ENCODE peak calls at places on chromosomes 2 and 18, in five cellular contexts. E, P, W, N and T are unnamed samples.

GRCh38 chr2:212494413-212495020 is 44.1 kb downstream of the ERBB4 start:
- DNase-seq in E (no peak), P (no peak), W (no peak), N (no peak), T (no peak)

GRCh38 chr2:97712693-97713295 is 582 bp upstream of the ZAP70 start:
- DNase-seq in E (peak), P (no peak), W (no peak), N (no peak), T (no peak)

GRCh38 chr2:26846334-26846863 is 1.5 kb upstream of the DPYSL5 start:
- DNase-seq in E (peak), P (peak), W (peak), N (peak), T (no peak)

GRCh38 chr18:63553117-63553516 is 10.9 kb downstream of the SERPINB12 start:
- DNase-seq in E (no peak), P (peak), W (no peak), N (no peak), T (no peak)

GRCh38 chr18:3689986-3690681 is 240.2 kb downstream of the TGIF1 start:
- DNase-seq in E (no peak), P (no peak), W (no peak), N (no peak), T (no peak)

GRCh38 chr2:186486651-186487647 is 889 bp downstream of the ZC3H15 start:
- DNase-seq in E (no peak), P (peak), W (no peak), N (peak), T (no peak)

GRCh38 chr2:65991864-65992554 is 442.9 kb upstream of the MEIS1 start:
- DNase-seq in E (no peak), P (no peak), W (no peak), N (peak), T (no peak)

GRCh38 chr2:234606906-234607305 is 110.0 kb upstream of the ARL4C start:
- DNase-seq in E (no peak), P (no peak), W (no peak), N (no peak), T (no peak)

GRCh38 chr2:47063159-47063930 is 91.8 kb downstream of the STPG4 start:
- DNase-seq in E (no peak), P (no peak), W (no peak), N (no peak), T (no peak)

GRCh38 chr2:191728710-191729597 is 51.0 kb downstream of the NABP1 start:
- DNase-seq in E (no peak), P (no peak), W (no peak), N (no peak), T (no peak)

GRCh38 chr18:63787673-63788072 is 12.5 kb downstream of the SERPINB7 start:
- DNase-seq in E (no peak), P (no peak), W (no peak), N (no peak), T (no peak)

GRCh38 chr2:30421551-30422436 is 25.3 kb upstream of the LCLAT1 start:
- DNase-seq in E (no peak), P (peak), W (no peak), N (no peak), T (no peak)

GRCh38 chr2:137255990-137256389 is 490.6 kb downstream of the THSD7B start:
- DNase-seq in E (no peak), P (no peak), W (no peak), N (no peak), T (no peak)

GRCh38 chr2:129915303-129915840 is 64.1 kb upstream of the RAB6C start:
- DNase-seq in E (no peak), P (no peak), W (no peak), N (no peak), T (no peak)

GRCh38 chr2:20674974-20675679 is 8.2 kb downstream of the GDF7 start:
- DNase-seq in E (peak), P (no peak), W (no peak), N (no peak), T (no peak)

GRCh38 chr2:2050321-2050905 is 280.7 kb downstream of the MYT1L start:
- DNase-seq in E (no peak), P (no peak), W (no peak), N (no peak), T (no peak)

GRCh38 chr2:45836316-45836715 is 184.8 kb downstream of the PRKCE start:
- DNase-seq in E (no peak), P (no peak), W (no peak), N (no peak), T (no peak)

GRCh38 chr2:98926601-98927000 is 9.4 kb downstream of the CRACDL start:
- DNase-seq in E (no peak), P (no peak), W (no peak), N (no peak), T (no peak)

GRCh38 chr2:74814102-74814501 is 19.8 kb upstream of the HK2 start:
- DNase-seq in E (no peak), P (no peak), W (no peak), N (no peak), T (no peak)

GRCh38 chr2:62774555-62775366 is 69.2 kb downstream of the EHBP1 start:
- DNase-seq in E (no peak), P (no peak), W (no peak), N (peak), T (no peak)

GRCh38 chr2:138037090-138037489 is 72.8 kb downstream of the HNMT start:
- DNase-seq in E (no peak), P (no peak), W (no peak), N (no peak), T (no peak)

GRCh38 chr18:79274823-79275222 is 120.9 kb upstream of the NFATC1 start:
- DNase-seq in E (no peak), P (no peak), W (no peak), N (no peak), T (no peak)

GRCh38 chr2:9136997-9137819 is 69.4 kb upstream of the ASAP2 start:
- DNase-seq in E (no peak), P (no peak), W (no peak), N (no peak), T (no peak)

GRCh38 chr2:160918909-160919503 is 241.2 kb upstream of the TANK start:
- DNase-seq in E (peak), P (no peak), W (no peak), N (peak), T (no peak)

GRCh38 chr2:239035361-239035814 is 187.5 kb downstream of the TWIST2 start:
- DNase-seq in E (peak), P (no peak), W (peak), N (no peak), T (peak)